ENCODE peak calls at places on chromosomes 11 and 22, in eight cellular contexts. U is endodermal cell, C is body of pancreas, Z is thyroid gland, O is GM23338, N is SK-N-MC, H is mucosa of descending colon, L is stomach. T is an unnamed sample. For H3K36me3, the result is how much of the 10 kb centered on the place peaks cover.

GRCh38 chr22:38051900-38052862 is 5.0 kb upstream of the PICK1 start:
- DNase-seq in U (peak), C (peak), Z (peak), O (peak), N (peak), H (peak), L (peak), T (peak)

GRCh38 chr11:48082771-48083170 is 102.4 kb downstream of the PTPRJ start:
- DNase-seq in U (no peak), C (no peak), Z (no peak), O (no peak), N (no peak), H (no peak), L (no peak), T (no peak)

GRCh38 chr22:47609653-47610052 is 847.2 kb downstream of the TBC1D22A start:
- DNase-seq in U (no peak), C (no peak), Z (no peak), O (no peak), N (no peak), H (no peak), L (no peak), T (no peak)

GRCh38 chr11:69644962-69645675 is 4.2 kb downstream of the CCND1 start:
- DNase-seq in U (peak), C (no peak), Z (no peak), O (no peak), N (no peak), H (peak), L (no peak), T (no peak)

GRCh38 chr11:72478596-72479143 is 44.3 kb upstream of the CLPB start:
- DNase-seq in U (no peak), C (no peak), Z (no peak), O (no peak), N (no peak), H (no peak), L (no peak), T (no peak)

GRCh38 chr22:30304495-30305244 is 15.4 kb upstream of the CASTOR1 start:
- DNase-seq in U (no peak), C (peak), Z (peak), O (no peak), N (no peak), H (peak), L (peak), T (no peak)

GRCh38 chr22:23498811-23499798 is 81.0 kb downstream of the IGLL1 start:
- DNase-seq in U (peak), C (no peak), Z (no peak), O (no peak), N (no peak), H (no peak), L (no peak), T (no peak)

GRCh38 chr11:35088226-35088625 is 50.7 kb upstream of the CD44 start:
- DNase-seq in U (no peak), C (peak), Z (no peak), O (no peak), N (no peak), H (no peak), L (no peak), T (no peak)

GRCh38 chr11:133533205-133533604 is 904 bp upstream of the OPCML start:
- DNase-seq in U (no peak), C (no peak), Z (no peak), O (no peak), N (no peak), H (no peak), L (no peak), T (no peak)

GRCh38 chr22:47369431-47370015 is 607.1 kb downstream of the TBC1D22A start:
- DNase-seq in U (peak), C (no peak), Z (no peak), O (no peak), N (no peak), H (no peak), L (peak), T (no peak)

GRCh38 chr11:1028616-1029015 is 7.9 kb downstream of the MUC6 start:
- DNase-seq in U (no peak), C (no peak), Z (no peak), O (no peak), N (no peak), H (no peak), L (no peak), T (no peak)

GRCh38 chr22:26406118-26406517 is 22.9 kb upstream of the ASPHD2 start:
- DNase-seq in U (no peak), C (no peak), Z (no peak), O (peak), N (no peak), H (no peak), L (no peak), T (no peak)

GRCh38 chr11:121936375-121936774 is 179.6 kb downstream of the BLID start:
- DNase-seq in U (no peak), C (no peak), Z (no peak), O (no peak), N (no peak), H (no peak), L (no peak), T (no peak)

GRCh38 chr11:10026514-10026913 is 267.5 kb downstream of the SBF2 start:
- DNase-seq in U (no peak), C (no peak), Z (no peak), O (no peak), N (no peak), H (no peak), L (no peak), T (peak)

GRCh38 chr11:62508336-62509058 is 38.1 kb downstream of the AHNAK start:
- DNase-seq in U (peak), C (peak), Z (peak), O (peak), N (no peak), H (peak), L (peak), T (peak)

GRCh38 chr22:35531695-35532094 is 8.9 kb upstream of the RASD2 start:
- DNase-seq in U (no peak), C (no peak), Z (no peak), O (no peak), N (no peak), H (no peak), L (no peak), T (no peak)

GRCh38 chr11:73331138-73331916 is 23.3 kb downstream of the ARHGEF17 start:
- DNase-seq in U (peak), C (peak), Z (peak), O (peak), N (no peak), H (no peak), L (no peak), T (peak)

GRCh38 chr11:119108151-119108856 is 1.2 kb downstream of the C2CD2L start:
- DNase-seq in U (peak), C (peak), Z (peak), O (peak), N (no peak), H (peak), L (peak), T (no peak)

GRCh38 chr11:13224324-13224723 is 53.3 kb upstream of the BMAL1 start:
- DNase-seq in U (no peak), C (no peak), Z (no peak), O (no peak), N (no peak), H (no peak), L (no peak), T (no peak)

GRCh38 chr11:44319170-44319551 is 9.2 kb upstream of the ALX4 start:
- DNase-seq in U (peak), C (no peak), Z (no peak), O (peak), N (no peak), H (no peak), L (no peak), T (no peak)

GRCh38 chr11:35491231-35491871 is 34.1 kb downstream of the PAMR1 start:
- DNase-seq in U (no peak), C (no peak), Z (no peak), O (no peak), N (no peak), H (no peak), L (no peak), T (no peak)

GRCh38 chr11:21861314-21861713 is 331.6 kb upstream of the ANO5 start:
- DNase-seq in U (no peak), C (no peak), Z (no peak), O (peak), N (no peak), H (no peak), L (no peak), T (no peak)

GRCh38 chr11:78669249-78669648 is 94.6 kb upstream of the NARS2 start:
- DNase-seq in U (no peak), C (no peak), Z (no peak), O (no peak), N (no peak), H (no peak), L (no peak), T (no peak)
- H3K36me3 ChIP-seq in U (under half), C (under half), Z (under half), O (under half), N (under half), H (under half), L (under half), T (under half)

DNA sequence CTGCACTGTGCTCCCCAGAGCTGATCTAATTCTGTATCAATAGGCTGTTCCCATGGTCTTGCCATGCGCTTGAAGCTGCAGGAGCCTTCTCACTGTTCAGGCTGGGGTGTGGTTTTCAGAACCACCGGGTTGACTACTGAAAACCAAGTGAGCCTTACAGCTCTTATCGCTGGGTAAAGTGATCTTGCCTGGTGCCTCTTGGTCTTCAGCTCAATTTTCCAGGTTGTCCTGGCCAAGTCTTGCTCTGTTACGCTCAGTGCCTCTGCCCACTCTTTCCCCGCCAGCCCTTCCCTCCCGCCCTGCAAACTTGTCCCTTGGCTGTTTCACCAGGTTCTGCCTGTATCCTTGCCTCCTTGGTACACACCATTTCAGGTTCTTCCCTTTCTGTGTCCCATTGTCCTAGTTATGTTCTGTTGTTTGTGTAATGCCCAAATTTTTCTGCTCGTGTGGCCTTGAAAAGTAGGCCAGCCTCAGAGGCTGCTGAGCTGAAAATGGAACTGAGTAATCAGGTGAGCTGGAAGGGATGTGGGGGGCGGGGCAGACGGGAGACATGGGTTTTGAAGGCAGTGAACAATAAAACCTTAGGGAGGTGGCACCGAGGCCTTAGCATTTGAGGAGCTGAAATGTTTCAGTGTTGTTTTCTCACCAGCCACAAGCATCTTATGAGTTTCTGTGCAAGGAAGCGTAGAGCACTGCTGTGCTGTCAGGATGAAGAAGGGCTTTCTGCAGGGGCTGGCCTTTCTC is 11.2 kb downstream of the PEX26 start:
- DNase-seq in U (no peak), C (peak), Z (peak), O (no peak), N (no peak), H (no peak), L (no peak), T (no peak)
- H3K36me3 ChIP-seq in U (half or more), C (under half), Z (under half), O (under half), N (under half), H (under half), L (under half), T (under half)

DNA sequence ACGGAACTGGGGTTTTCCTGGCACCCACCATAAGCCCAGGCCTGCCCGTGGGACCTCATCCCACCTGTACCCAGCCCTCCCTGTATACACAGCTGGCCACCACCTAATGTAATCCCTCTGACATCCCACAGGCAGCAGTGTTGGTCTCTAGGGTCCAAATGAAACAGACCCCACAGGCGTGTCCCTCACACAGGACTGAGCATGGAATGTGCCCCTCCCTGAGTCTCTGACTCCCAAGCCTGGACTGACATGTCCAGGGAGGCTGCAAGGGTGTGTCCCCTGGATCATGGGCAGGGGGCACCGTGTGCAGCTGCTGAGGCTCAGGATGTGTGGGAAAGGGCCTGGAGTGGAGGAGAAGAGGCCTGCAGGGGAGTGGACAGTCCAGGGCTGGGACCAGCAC is 50.6 kb upstream of the PPARA start:
- DNase-seq in U (no peak), C (no peak), Z (no peak), O (no peak), N (no peak), H (no peak), L (no peak), T (no peak)
- H3K36me3 ChIP-seq in U (under half), C (under half), Z (under half), O (under half), N (half or more), H (under half), L (half or more), T (under half)

GRCh38 chr22:22033803-22034468 is 51.3 kb upstream of the TOP3B start:
- DNase-seq in U (no peak), C (no peak), Z (no peak), O (no peak), N (no peak), H (no peak), L (no peak), T (no peak)
- H3K36me3 ChIP-seq in U (under half), C (under half), Z (under half), O (under half), N (under half), H (under half), L (under half), T (under half)

GRCh38 chr11:111748035-111748804 is 18.0 kb downstream of the PPP2R1B start:
- DNase-seq in U (no peak), C (no peak), Z (no peak), O (no peak), N (no peak), H (no peak), L (no peak), T (no peak)
- H3K36me3 ChIP-seq in U (half or more), C (under half), Z (under half), O (half or more), N (half or more), H (under half), L (under half), T (under half)

GRCh38 chr22:43627485-43628252 is 184.4 kb downstream of the EFCAB6 start:
- DNase-seq in U (no peak), C (no peak), Z (no peak), O (peak), N (no peak), H (no peak), L (no peak), T (no peak)

GRCh38 chr22:43628253-43628649 is 183.9 kb downstream of the EFCAB6 start:
- DNase-seq in U (no peak), C (no peak), Z (no peak), O (no peak), N (no peak), H (no peak), L (no peak), T (no peak)

GRCh38 chr22:43622886-43623285 is 189.2 kb downstream of the EFCAB6 start:
- DNase-seq in U (no peak), C (no peak), Z (no peak), O (no peak), N (no peak), H (no peak), L (no peak), T (no peak)

GRCh38 chr22:43625242-43625641 is 186.9 kb downstream of the EFCAB6 start:
- DNase-seq in U (no peak), C (no peak), Z (no peak), O (no peak), N (no peak), H (no peak), L (no peak), T (no peak)

GRCh38 chr22:43624144-43624998 is 187.7 kb downstream of the EFCAB6 start:
- DNase-seq in U (no peak), C (no peak), Z (no peak), O (no peak), N (no peak), H (no peak), L (no peak), T (no peak)
- H3K36me3 ChIP-seq in U (under half), C (under half), Z (under half), O (under half), N (under half), H (under half), L (under half), T (under half)

GRCh38 chr11:94961255-94961654 is 12.1 kb downstream of the CWC15 start:
- DNase-seq in U (no peak), C (no peak), Z (no peak), O (no peak), N (no peak), H (no peak), L (no peak), T (no peak)
- H3K36me3 ChIP-seq in U (half or more), C (under half), Z (under half), O (under half), N (half or more), H (under half), L (under half), T (under half)

GRCh38 chr11:120147094-120147949 is 9.4 kb upstream of the TRIM29 start:
- DNase-seq in U (peak), C (no peak), Z (no peak), O (no peak), N (no peak), H (no peak), L (no peak), T (no peak)
- H3K36me3 ChIP-seq in U (under half), C (under half), Z (under half), O (under half), N (under half), H (under half), L (under half), T (under half)

GRCh38 chr22:41524283-41524682 is 20.0 kb downstream of the POLR3H start:
- DNase-seq in U (no peak), C (peak), Z (peak), O (no peak), N (no peak), H (peak), L (peak), T (peak)

GRCh38 chr22:41522813-41523212 is 21.5 kb downstream of the POLR3H start:
- DNase-seq in U (peak), C (no peak), Z (no peak), O (no peak), N (no peak), H (no peak), L (no peak), T (no peak)

GRCh38 chr22:41524809-41525449 is 19.3 kb downstream of the POLR3H start:
- DNase-seq in U (peak), C (no peak), Z (no peak), O (peak), N (no peak), H (no peak), L (peak), T (no peak)

GRCh38 chr22:41525450-41526225 is 18.6 kb downstream of the POLR3H start:
- DNase-seq in U (peak), C (no peak), Z (no peak), O (no peak), N (no peak), H (no peak), L (no peak), T (no peak)

GRCh38 chr22:41523464-41524221 is 20.6 kb downstream of the POLR3H start:
- DNase-seq in U (peak), C (peak), Z (no peak), O (peak), N (no peak), H (no peak), L (peak), T (peak)
- H3K36me3 ChIP-seq in U (half or more), C (under half), Z (under half), O (under half), N (under half), H (under half), L (half or more), T (half or more)

DNA sequence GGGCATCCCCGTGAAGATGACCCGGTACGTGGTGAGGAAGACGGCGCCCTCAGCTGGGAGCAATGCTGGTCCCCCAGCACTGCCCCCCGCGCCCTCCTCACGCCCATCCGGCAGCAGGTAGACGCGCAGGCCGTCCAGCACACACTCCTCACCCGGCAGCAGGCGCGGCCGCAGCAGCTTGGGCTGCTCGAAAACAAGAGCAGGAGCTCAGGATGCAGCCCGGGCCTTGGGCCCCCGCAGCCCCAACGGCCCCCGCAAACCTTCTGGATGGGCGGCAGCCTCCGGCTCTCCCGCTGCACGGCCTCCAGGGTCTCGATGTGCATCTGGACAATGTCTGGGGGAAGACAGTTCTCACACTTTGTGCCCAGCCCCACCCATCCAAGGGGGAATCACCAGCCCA is 13.3 kb downstream of the SBF1 start:
- DNase-seq in U (no peak), C (no peak), Z (no peak), O (no peak), N (no peak), H (no peak), L (no peak), T (no peak)
- H3K36me3 ChIP-seq in U (under half), C (under half), Z (half or more), O (under half), N (under half), H (under half), L (half or more), T (half or more)